ENCODE peak calls at places on chromosomes 4 and X, in six cellular contexts. G, S, L, B, U and I are unnamed samples.

GRCh38 chr4:162497564-162498167 is 333.9 kb upstream of the FSTL5 start:
- DNase-seq in G (peak), B (no peak), S (peak), U (peak), L (peak), I (no peak)

GRCh38 chr4:90495211-90495610 is 368.0 kb downstream of the CCSER1 start:
- DNase-seq in U (no peak), G (no peak), S (no peak), L (no peak), B (no peak), I (no peak)

GRCh38 chr4:148173397-148174017 is 268.7 kb downstream of the NR3C2 start:
- DNase-seq in S (no peak), L (no peak), B (no peak), U (no peak), G (peak), I (no peak)

GRCh38 chrX:104877504-104877903 is 311.5 kb downstream of the IL1RAPL2 start:
- DNase-seq in U (no peak), S (no peak), L (no peak), G (no peak), B (no peak), I (no peak)

GRCh38 chr4:5970381-5971076 is 47.7 kb downstream of the C4orf50 start:
- DNase-seq in L (no peak), S (no peak), G (no peak), B (no peak), U (no peak), I (no peak)

GRCh38 chrX:55098691-55099090 is 9.9 kb downstream of the PAGE2 start:
- DNase-seq in S (no peak), L (no peak), U (no peak), B (no peak), G (no peak), I (no peak)

GRCh38 chrX:46444011-46444410 is 101.2 kb downstream of the ZNF674 start:
- DNase-seq in G (peak), U (peak), S (peak), L (no peak), B (no peak), I (no peak)

GRCh38 chr4:40686081-40686913 is 56.6 kb upstream of the RBM47 start:
- DNase-seq in G (no peak), U (peak), L (no peak), B (no peak), S (no peak), I (no peak)

GRCh38 chrX:112874140-112874539 is 33.5 kb upstream of the AMOT start:
- DNase-seq in L (no peak), U (no peak), S (peak), G (peak), B (no peak), I (no peak)

GRCh38 chrX:94560930-94561329 is 886.9 kb downstream of the FAM133A start:
- DNase-seq in G (no peak), L (no peak), B (no peak), S (no peak), U (no peak), I (no peak)

GRCh38 chrX:150365953-150366911 is 3.1 kb downstream of the MAMLD1 start:
- DNase-seq in U (peak), B (peak), G (peak), S (peak), L (peak), I (peak)

GRCh38 chr4:24169956-24170355 is 280.1 kb upstream of the PPARGC1A start:
- DNase-seq in U (no peak), G (no peak), S (no peak), L (no peak), B (no peak), I (no peak)
- H4K91ac ChIP-seq in U (no peak), G (no peak), S (no peak), L (no peak), B (no peak), I (no peak)

GRCh38 chr4:188624370-188624769 is 485.1 kb downstream of the TRIML1 start:
- DNase-seq in S (no peak), U (no peak), B (no peak), G (no peak), L (no peak), I (no peak)
- H4K91ac ChIP-seq in S (no peak), U (no peak), B (no peak), G (no peak), L (no peak), I (no peak)

GRCh38 chr4:128247906-128248305 is 39.7 kb downstream of the PGRMC2 start:
- DNase-seq in L (no peak), G (no peak), U (no peak), S (no peak), B (no peak), I (no peak)
- H4K91ac ChIP-seq in L (no peak), G (no peak), U (no peak), S (no peak), B (no peak), I (no peak)

GRCh38 chrX:41317487-41318208 is 16.3 kb upstream of the DDX3X start:
- DNase-seq in S (no peak), B (no peak), U (no peak), L (no peak), G (no peak), I (no peak)

GRCh38 chrX:41312786-41313185 is 21.2 kb upstream of the DDX3X start:
- DNase-seq in L (no peak), S (no peak), U (no peak), B (no peak), G (no peak), I (no peak)

GRCh38 chrX:41308884-41309655 is 24.9 kb upstream of the DDX3X start:
- DNase-seq in L (no peak), U (no peak), S (no peak), G (no peak), B (no peak), I (no peak)

GRCh38 chrX:41314204-41314603 is 19.8 kb upstream of the DDX3X start:
- DNase-seq in B (no peak), G (no peak), L (no peak), S (no peak), U (no peak), I (no peak)

DNA sequence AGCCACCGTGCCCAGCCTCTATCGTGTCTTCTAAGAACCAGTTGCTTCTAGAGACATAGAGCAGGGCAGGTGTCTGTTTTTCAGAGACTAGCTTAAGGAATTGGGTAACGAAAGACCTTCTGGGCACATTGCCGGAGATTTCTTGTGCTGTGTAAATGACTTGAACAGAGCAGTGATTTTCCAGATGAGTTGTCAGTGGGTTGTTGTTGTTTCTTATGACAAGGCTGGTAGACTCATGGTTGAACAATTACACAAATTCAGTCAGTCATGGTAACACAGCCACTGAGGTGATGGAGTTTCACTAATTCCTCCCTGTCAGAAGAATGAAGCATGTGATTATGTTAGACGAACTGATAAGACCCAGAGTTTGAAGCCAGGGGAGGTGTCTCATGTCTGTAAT is 20.5 kb upstream of the DDX3X start:
- DNase-seq in U (peak), S (peak), L (no peak), G (peak), B (no peak), I (no peak)
- H4K91ac ChIP-seq in U (no peak), S (no peak), L (no peak), G (no peak), B (no peak), I (no peak)

GRCh38 chrX:77442728-77443127 is 4.5 kb upstream of the FGF16 start:
- DNase-seq in G (peak), L (no peak), S (peak), B (no peak), U (peak), I (no peak)

GRCh38 chrX:77444075-77444474 is 3.1 kb upstream of the FGF16 start:
- DNase-seq in U (no peak), L (no peak), S (no peak), B (no peak), G (no peak), I (no peak)

GRCh38 chrX:77440310-77440709 is 6.9 kb upstream of the FGF16 start:
- DNase-seq in S (no peak), B (no peak), U (no peak), L (no peak), G (no peak), I (no peak)

GRCh38 chrX:77446029-77446585 is 1.1 kb upstream of the FGF16 start:
- DNase-seq in U (no peak), B (peak), G (no peak), S (no peak), L (no peak), I (peak)

GRCh38 chrX:77441479-77441878 is 5.7 kb upstream of the FGF16 start:
- DNase-seq in U (no peak), L (no peak), G (no peak), B (no peak), S (no peak), I (no peak)
- H4K91ac ChIP-seq in U (no peak), L (no peak), G (no peak), B (no peak), S (no peak), I (no peak)

DNA sequence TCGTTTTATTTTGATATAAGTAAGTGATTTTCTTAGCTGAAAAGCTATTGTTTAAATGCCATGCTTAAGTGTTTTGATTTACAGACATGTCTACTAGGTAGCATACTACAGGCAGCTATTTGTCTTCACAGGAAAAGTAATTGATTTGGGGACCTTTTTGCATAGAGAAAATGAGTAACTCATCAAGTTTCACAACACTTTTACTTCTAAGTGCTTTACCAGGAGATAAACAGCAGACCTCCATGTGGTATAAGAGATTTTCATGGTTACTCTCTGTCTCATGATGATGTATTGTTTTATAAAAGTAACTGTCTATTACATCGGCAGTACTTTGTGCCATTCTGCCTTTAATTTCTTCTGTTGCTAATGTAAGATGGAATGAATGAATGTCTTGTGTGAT is 28.7 kb downstream of the RBPJ start:
- DNase-seq in G (no peak), B (no peak), S (peak), U (no peak), L (no peak), I (no peak)
- H4K91ac ChIP-seq in G (no peak), B (no peak), S (no peak), U (no peak), L (no peak), I (no peak)

DNA sequence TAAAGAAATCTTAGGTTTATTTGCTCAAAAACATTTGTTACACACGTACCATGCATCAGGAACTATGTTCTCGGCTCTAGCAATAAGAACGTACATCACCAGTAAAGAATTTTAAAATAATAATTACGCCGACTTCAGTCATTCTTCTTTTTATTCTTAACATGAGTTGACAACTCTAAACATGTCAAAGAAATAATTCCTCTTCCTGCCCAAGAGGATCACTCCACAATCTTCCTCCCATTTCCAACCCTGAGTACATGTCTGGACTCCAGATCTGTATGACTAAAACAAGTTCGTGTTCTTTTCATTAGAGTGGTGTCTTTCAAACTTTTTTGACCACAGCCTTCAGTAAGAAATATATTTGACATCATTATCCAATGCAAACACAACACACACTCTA is 201.6 kb upstream of the GRIA3 start:
- DNase-seq in G (no peak), S (no peak), U (no peak), B (no peak), L (no peak), I (no peak)
- H4K91ac ChIP-seq in G (no peak), S (no peak), U (no peak), B (no peak), L (no peak), I (no peak)

DNA sequence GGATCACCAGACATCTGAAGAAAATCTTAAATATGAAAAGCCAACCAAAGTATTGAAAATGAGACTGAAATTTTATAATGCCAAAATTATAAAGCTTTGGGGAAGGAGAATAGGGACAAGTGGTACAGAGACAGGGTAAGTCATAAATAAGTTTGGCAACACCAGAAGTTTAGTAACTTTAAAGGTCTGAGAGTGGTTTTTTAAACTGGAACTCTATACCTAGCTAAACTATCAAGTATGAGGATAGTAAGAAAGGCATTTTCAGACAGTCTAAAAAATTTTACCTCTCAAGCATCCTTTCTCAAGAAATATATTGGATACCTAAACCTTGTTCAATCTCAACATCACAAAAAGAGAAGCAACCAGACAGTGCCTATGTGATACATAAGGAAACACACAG is 92.4 kb downstream of the ANKRD17 start:
- DNase-seq in U (no peak), B (no peak), L (no peak), G (no peak), S (no peak), I (no peak)
- H4K91ac ChIP-seq in U (no peak), B (no peak), L (no peak), G (no peak), S (no peak), I (no peak)